ENCODE peak calls at places on chromosome 10, in five cellular contexts. W, R, U, T and L are unnamed samples.

GRCh38 chr10:48493083-48493871 is 111.6 kb downstream of the ARHGAP22 start:
- DNase-seq in U (no peak), W (peak), T (peak), R (no peak), L (no peak)

GRCh38 chr10:117188399-117188798 is 8.9 kb upstream of the KCNK18 start:
- DNase-seq in T (no peak), U (peak), R (no peak), W (peak), L (no peak)

GRCh38 chr10:110764378-110764777 is 107.3 kb upstream of the PDCD4 start:
- DNase-seq in R (no peak), T (no peak), W (no peak), U (no peak), L (no peak)

GRCh38 chr10:124699471-124700292 is 44.5 kb downstream of the FAM53B start:
- DNase-seq in T (no peak), W (no peak), U (no peak), R (no peak), L (no peak)

GRCh38 chr10:25713894-25714240 is 220.2 kb upstream of the MYO3A start:
- DNase-seq in T (no peak), U (no peak), R (no peak), W (no peak), L (no peak)

GRCh38 chr10:98916751-98917150 is 318.9 kb downstream of the HPSE2 start:
- DNase-seq in U (no peak), R (no peak), T (no peak), W (no peak), L (no peak)

GRCh38 chr10:80465839-80466590 is 11.9 kb downstream of the TSPAN14 start:
- DNase-seq in U (no peak), T (no peak), W (no peak), R (no peak), L (no peak)

GRCh38 chr10:109866168-109866994 is 56.9 kb downstream of the XPNPEP1 start:
- DNase-seq in U (peak), W (no peak), R (peak), T (no peak), L (peak)

GRCh38 chr10:17067549-17068264 is 61.9 kb downstream of the CUBN start:
- DNase-seq in U (no peak), R (no peak), W (no peak), T (no peak), L (no peak)

GRCh38 chr10:116427671-116428070 is at the start of gene PNLIPRP3:
- DNase-seq in W (peak), T (no peak), R (no peak), U (no peak), L (no peak)

GRCh38 chr10:91251430-91252056 is 31.1 kb downstream of the PCGF5 start:
- DNase-seq in R (peak), T (no peak), U (peak), W (peak), L (peak)

GRCh38 chr10:55374060-55374459 is 573.0 kb upstream of the PCDH15 start:
- DNase-seq in W (no peak), T (no peak), U (peak), R (no peak), L (peak)

GRCh38 chr10:44427479-44427878 is 42.6 kb upstream of the CXCL12 start:
- DNase-seq in W (no peak), U (no peak), R (no peak), T (no peak), L (no peak)

DNA sequence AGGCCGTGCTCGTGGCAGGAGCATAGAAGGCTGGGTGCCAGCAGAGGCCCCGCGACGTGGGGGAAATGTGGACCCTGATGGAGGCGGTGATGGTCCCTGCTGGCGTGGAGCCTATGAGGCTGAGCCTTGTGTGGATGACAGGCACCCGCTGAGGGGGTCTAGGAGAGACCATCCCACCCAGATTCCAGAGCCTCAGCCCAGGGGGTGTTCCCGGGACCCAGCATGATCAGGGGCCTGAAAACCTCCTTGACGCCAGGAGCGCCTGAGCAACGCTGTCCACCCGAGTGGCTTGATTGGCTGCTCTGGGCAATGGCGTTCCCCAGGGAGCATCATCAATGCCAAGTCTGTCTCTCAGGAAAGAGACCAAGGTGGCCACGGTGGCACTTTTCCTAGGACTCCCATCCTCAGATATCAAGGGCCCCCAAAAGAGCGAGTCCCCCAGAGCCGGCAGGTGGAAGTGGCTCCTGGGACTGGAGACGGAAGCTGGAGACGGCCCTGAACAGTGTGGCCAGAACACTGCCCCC is 61.1 kb downstream of the PWWP2B start:
- DNase-seq in W (no peak), R (no peak), T (no peak), U (no peak), L (no peak)
- TF ChIP-seq CTCF in W (no peak), R (no peak), T (no peak), U (no peak), L (no peak)

DNA sequence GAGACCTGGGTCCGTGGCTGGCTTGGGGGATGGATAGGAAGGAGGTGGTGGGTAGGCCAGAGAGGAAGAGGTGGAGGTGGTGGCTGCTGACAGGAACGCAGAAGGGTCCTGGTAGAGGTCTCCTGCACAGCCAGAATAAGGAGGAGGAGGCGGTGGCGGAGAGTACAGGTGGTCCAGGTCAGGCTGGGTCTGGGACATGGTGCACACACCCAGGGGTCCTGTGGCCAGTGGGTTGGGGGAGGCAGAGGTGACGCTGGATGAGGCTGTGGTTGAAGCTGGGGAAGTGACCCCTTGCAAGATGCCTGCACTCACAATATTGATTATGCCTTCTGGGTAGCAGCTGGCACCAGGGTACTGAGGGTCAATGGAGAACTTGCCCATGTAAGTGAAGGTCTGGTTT is 2.2 kb downstream of the EGR2 start:
- DNase-seq in R (no peak), W (no peak), U (no peak), T (no peak), L (no peak)
- H3K4me3 ChIP-seq in R (no peak), W (no peak), U (no peak), T (peak), L (no peak)

GRCh38 chr10:73853196-73853595 is 21.2 kb downstream of the CAMK2G start:
- DNase-seq in T (no peak), U (no peak), R (no peak), W (no peak), L (no peak)

GRCh38 chr10:73854310-73854709 is 20.0 kb downstream of the CAMK2G start:
- DNase-seq in W (no peak), R (no peak), T (no peak), U (no peak), L (peak)

GRCh38 chr10:73848821-73849489 is 25.4 kb downstream of the CAMK2G start:
- DNase-seq in T (peak), R (peak), W (peak), U (peak), L (peak)

GRCh38 chr10:73850205-73850604 is 24.1 kb downstream of the CAMK2G start:
- DNase-seq in W (no peak), R (no peak), T (no peak), U (no peak), L (no peak)

DNA sequence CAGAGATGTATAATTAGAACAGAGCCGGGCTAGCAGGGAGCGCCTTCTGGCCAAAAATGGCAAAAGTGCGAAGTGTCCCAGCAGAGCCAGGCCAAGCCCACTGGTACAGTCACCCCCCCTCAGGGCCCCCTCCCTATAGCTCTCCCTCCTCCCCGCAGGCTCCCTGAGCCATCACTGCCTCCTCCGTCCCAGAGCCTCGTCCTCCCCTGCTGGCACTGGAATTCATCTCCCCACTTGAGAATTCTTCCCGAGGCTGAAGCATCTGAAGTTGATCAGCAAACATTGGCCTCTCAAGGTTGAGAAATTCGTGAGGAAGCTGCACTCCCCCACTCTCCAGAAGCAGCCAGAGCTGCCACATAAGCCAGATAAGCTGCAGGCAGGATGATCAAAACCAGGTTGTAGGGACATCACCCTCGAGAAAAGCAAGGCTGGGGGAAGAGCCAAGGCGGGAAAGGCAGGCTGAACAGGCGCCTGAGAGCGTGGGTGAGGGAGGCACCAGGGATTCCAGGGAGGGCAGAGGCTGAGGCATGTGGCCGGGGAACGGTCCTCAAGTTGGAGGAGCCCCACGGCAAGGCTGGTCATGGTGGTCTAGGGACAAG is 23.4 kb downstream of the CAMK2G start:
- DNase-seq in R (peak), U (peak), T (peak), W (no peak), L (peak)
- TF ChIP-seq CTCF in R (no peak), U (no peak), T (no peak), W (no peak), L (no peak)

GRCh38 chr10:71475243-71475871 is 78.6 kb downstream of the CDH23 start:
- DNase-seq in W (no peak), R (no peak), U (no peak), T (no peak), L (no peak)
- H3K4me3 ChIP-seq in W (no peak), R (no peak), U (no peak), T (no peak), L (no peak)

GRCh38 chr10:93977442-93977841 is 16.3 kb upstream of the PLCE1 start:
- DNase-seq in R (no peak), T (no peak), W (no peak), U (no peak), L (no peak)
- TF ChIP-seq CTCF in R (no peak), T (no peak), W (no peak), U (peak), L (no peak)

GRCh38 chr10:133440633-133441285 is 13.0 kb upstream of the SCART1 start:
- DNase-seq in W (no peak), U (no peak), R (no peak), T (no peak), L (peak)

GRCh38 chr10:133438711-133439273 is 14.4 kb upstream of the SPRN start:
- DNase-seq in T (no peak), R (no peak), W (peak), U (peak), L (no peak)

GRCh38 chr10:133441780-133442179 is 12.0 kb upstream of the SCART1 start:
- DNase-seq in U (no peak), T (no peak), R (no peak), W (no peak), L (peak)

GRCh38 chr10:133442191-133442966 is 11.4 kb upstream of the SCART1 start:
- DNase-seq in W (no peak), T (no peak), R (no peak), U (no peak), L (peak)

GRCh38 chr10:133439517-133440461 is 14.0 kb upstream of the SCART1 start:
- DNase-seq in U (no peak), W (no peak), T (no peak), R (no peak), L (peak)
- H3K4me3 ChIP-seq in U (no peak), W (no peak), T (no peak), R (no peak), L (no peak)

GRCh38 chr10:103791858-103792257 is 63.5 kb downstream of the SH3PXD2A start:
- DNase-seq in T (peak), U (no peak), R (no peak), W (no peak), L (no peak)

GRCh38 chr10:103792547-103792946 is 62.8 kb downstream of the SH3PXD2A start:
- DNase-seq in T (peak), W (peak), U (peak), R (no peak), L (no peak)

GRCh38 chr10:103793920-103794883 is 61.2 kb downstream of the SH3PXD2A start:
- DNase-seq in R (no peak), W (no peak), T (peak), U (no peak), L (peak)

GRCh38 chr10:103794996-103795395 is 60.4 kb downstream of the SH3PXD2A start:
- DNase-seq in R (no peak), T (no peak), U (no peak), W (no peak), L (no peak)

DNA sequence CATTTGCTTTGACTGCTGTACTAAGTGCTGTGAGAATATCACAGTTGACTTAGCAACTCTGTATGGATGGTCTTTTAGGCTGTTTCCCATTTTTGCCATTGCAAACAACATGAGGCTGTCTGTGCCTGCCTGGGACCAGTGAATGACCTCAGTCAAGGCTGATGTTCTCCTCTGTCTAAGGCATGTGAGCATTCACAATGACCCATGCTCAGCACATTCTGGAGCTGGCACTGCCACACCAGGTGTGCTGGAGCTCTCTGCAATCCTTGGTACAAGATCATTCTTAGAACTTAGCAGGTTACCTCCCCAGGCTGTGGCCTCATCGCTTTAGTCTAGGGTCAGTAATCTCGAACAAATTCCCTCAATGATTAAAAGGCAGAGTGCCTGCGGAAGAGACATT is 61.9 kb downstream of the SH3PXD2A start:
- DNase-seq in W (no peak), R (no peak), U (no peak), T (no peak), L (no peak)
- TF ChIP-seq CTCF in W (no peak), R (no peak), U (no peak), T (no peak), L (no peak)